ENCODE peak calls at places on chromosomes 12 and 14, in ten cellular contexts. K is NCI-H345, V is ACHN, T is Ammon's horn, D is neural crest cell, B is iris pigment epithelial cell, N is NAMALWA, S is MCF 10A, P is PC-3, A is T-cell. Z is an unnamed sample.

GRCh38 chr12:127888948-127889347 is 378.0 kb upstream of the TMEM132C start:
- DNase-seq in K (no peak), N (no peak), S (no peak), T (no peak), B (no peak), V (no peak), A (no peak), P (no peak), D (no peak), Z (no peak)

GRCh38 chr14:95549656-95550585 is 15.1 kb downstream of the GLRX5 start:
- DNase-seq in B (no peak), V (no peak), N (no peak), K (no peak), A (no peak), P (no peak), S (no peak), D (no peak), T (no peak), Z (no peak)

GRCh38 chr12:68530965-68531364 is 79.7 kb upstream of the RAP1B start:
- DNase-seq in D (no peak), T (no peak), N (no peak), S (peak), K (no peak), A (no peak), V (no peak), P (peak), B (peak), Z (peak)

GRCh38 chr12:39626033-39626814 is 6.6 kb upstream of the ABCD2 start:
- DNase-seq in S (no peak), N (no peak), A (no peak), P (no peak), T (no peak), B (no peak), V (no peak), K (no peak), D (no peak), Z (no peak)

GRCh38 chr12:68470664-68471328 is 138.6 kb upstream of the MDM1 start:
- DNase-seq in D (no peak), V (no peak), S (no peak), K (no peak), N (no peak), B (no peak), P (no peak), A (no peak), T (no peak), Z (no peak)

GRCh38 chr14:75430106-75430505 is 2.3 kb downstream of the JDP2 start:
- DNase-seq in K (no peak), P (no peak), V (no peak), S (no peak), D (no peak), N (no peak), A (no peak), B (peak), T (no peak), Z (peak)

GRCh38 chr12:57582440-57582839 is 8.6 kb upstream of the PIP4K2C start:
- DNase-seq in K (no peak), P (no peak), N (no peak), T (no peak), A (no peak), S (no peak), V (no peak), B (no peak), D (no peak), Z (no peak)

GRCh38 chr12:51863363-51863920 is 14.9 kb upstream of the FIGNL2 start:
- DNase-seq in N (no peak), K (no peak), V (no peak), T (no peak), D (no peak), S (no peak), A (no peak), B (no peak), P (no peak), Z (no peak)

GRCh38 chr12:45010051-45010450 is 40.8 kb downstream of the DBX2 start:
- DNase-seq in P (peak), V (no peak), N (no peak), B (no peak), A (no peak), S (peak), T (no peak), D (no peak), K (no peak), Z (no peak)

GRCh38 chr14:32400480-32400879 is 71.4 kb downstream of the AKAP6 start:
- DNase-seq in D (no peak), P (peak), T (no peak), S (no peak), B (no peak), V (no peak), K (no peak), A (no peak), N (no peak), Z (no peak)

GRCh38 chr14:101859538-101859902 is 98.0 kb downstream of the PPP2R5C start:
- DNase-seq in S (no peak), A (no peak), B (no peak), N (no peak), K (no peak), V (no peak), T (no peak), P (no peak), D (no peak), Z (no peak)

GRCh38 chr14:63273091-63273490 is 45.6 kb downstream of the GPHB5 start:
- DNase-seq in N (no peak), K (no peak), A (no peak), T (no peak), P (no peak), V (no peak), B (no peak), S (no peak), D (no peak), Z (no peak)

GRCh38 chr12:13101854-13102375 is 1.6 kb downstream of the GSG1 start:
- DNase-seq in D (no peak), A (no peak), N (peak), V (peak), P (peak), B (peak), S (peak), K (peak), T (peak), Z (peak)

GRCh38 chr12:110555509-110556406 is 27.4 kb downstream of the PPTC7 start:
- DNase-seq in K (no peak), B (peak), A (no peak), T (no peak), D (no peak), V (peak), N (no peak), S (peak), P (peak), Z (no peak)

GRCh38 chr14:24032727-24033418 is 18.9 kb upstream of the CARMIL3 start:
- DNase-seq in S (peak), B (peak), P (peak), T (no peak), A (no peak), N (no peak), V (peak), D (no peak), K (no peak), Z (no peak)

GRCh38 chr14:51447411-51447810 is 204.3 kb upstream of the FRMD6 start:
- DNase-seq in K (no peak), B (no peak), A (no peak), D (no peak), S (no peak), V (no peak), P (no peak), N (no peak), T (no peak), Z (no peak)

GRCh38 chr14:99688210-99688581 is 4.1 kb downstream of the CYP46A1 start:
- DNase-seq in A (no peak), V (no peak), P (no peak), T (no peak), K (no peak), B (no peak), S (no peak), D (no peak), N (no peak), Z (no peak)

GRCh38 chr12:130163461-130164215 is 1.4 kb downstream of the FZD10 start:
- DNase-seq in S (no peak), P (no peak), A (no peak), T (no peak), N (no peak), V (no peak), K (no peak), D (no peak), B (no peak), Z (no peak)

GRCh38 chr12:57488397-57489156 is 709 bp downstream of the MARS1 start:
- DNase-seq in K (no peak), T (no peak), D (no peak), P (no peak), A (no peak), B (peak), V (no peak), S (no peak), N (peak), Z (no peak)

GRCh38 chr14:63454863-63455622 is 88.1 kb downstream of the PPP2R5E start:
- DNase-seq in T (no peak), A (no peak), B (peak), S (peak), N (no peak), P (peak), D (no peak), V (peak), K (peak), Z (no peak)

GRCh38 chr14:38944691-38945090 is 158.3 kb downstream of the SEC23A start:
- DNase-seq in P (no peak), B (no peak), K (no peak), D (no peak), N (no peak), A (no peak), V (no peak), S (no peak), T (peak), Z (no peak)

GRCh38 chr14:91985521-91986255 is 38.2 kb upstream of the FBLN5 start:
- DNase-seq in V (no peak), D (no peak), P (no peak), A (no peak), S (peak), T (no peak), B (peak), N (no peak), K (no peak), Z (no peak)

GRCh38 chr14:69133206-69134125 is 19.5 kb downstream of the DCAF5 start:
- DNase-seq in V (peak), K (no peak), A (no peak), B (peak), D (no peak), N (no peak), S (peak), T (no peak), P (peak), Z (peak)

GRCh38 chr14:59438148-59438766 is 26.9 kb downstream of the GPR135 start:
- DNase-seq in N (no peak), B (peak), A (no peak), T (no peak), V (no peak), D (no peak), P (peak), S (peak), K (no peak), Z (no peak)

GRCh38 chr12:52790427-52791270 is 5.3 kb downstream of the KRT3 start:
- DNase-seq in S (no peak), B (no peak), T (no peak), D (no peak), V (no peak), P (no peak), N (no peak), A (no peak), K (no peak), Z (no peak)

GRCh38 chr12:93427779-93428564 is 13.8 kb downstream of the UBE2N start:
- DNase-seq in S (no peak), B (peak), V (no peak), N (no peak), P (peak), A (no peak), K (no peak), T (no peak), D (no peak), Z (no peak)

GRCh38 chr12:14716848-14717444 is 20.5 kb upstream of the GUCY2C start:
- DNase-seq in V (peak), P (peak), A (peak), N (peak), B (peak), D (peak), T (peak), S (peak), K (peak), Z (peak)

GRCh38 chr12:15892645-15893259 is 10.6 kb downstream of the STRAP start:
- DNase-seq in B (no peak), P (no peak), D (no peak), V (no peak), A (no peak), N (no peak), T (no peak), K (no peak), S (no peak), Z (no peak)

GRCh38 chr12:117679776-117680175 is 289.0 kb downstream of the KSR2 start:
- DNase-seq in B (no peak), A (no peak), V (peak), S (peak), K (no peak), D (no peak), T (no peak), N (no peak), P (peak), Z (no peak)

GRCh38 chr12:76276499-76277151 is 71.6 kb downstream of the BBS10 start:
- DNase-seq in P (no peak), V (no peak), S (no peak), K (no peak), B (no peak), T (no peak), D (no peak), N (no peak), A (no peak), Z (no peak)

Z was measured in hepatocyte.